ENCODE peak calls at places on chromosomes 2 and 18, in nine cellular contexts. Q is T-cell, F is heart left ventricle, T is AML-193, J is AG08395, H is neural crest cell, V is EL, O is nephron progenitor cell, Y is activated T-cell treated with anti-CD3 and anti-CD28 coated beads for 24 hours. A is an unnamed sample.

GRCh38 chr18:62933261-62933887 is 218.0 kb downstream of the PHLPP1 start:
- DNase-seq in Q (no peak), F (no peak), T (no peak), J (no peak), H (no peak), V (no peak), O (no peak), Y (no peak), A (no peak)

GRCh38 chr18:11518788-11519685 is 90.4 kb upstream of the SLC35G4 start:
- DNase-seq in Q (peak), F (no peak), T (peak), J (peak), H (peak), V (peak), O (peak), Y (peak), A (peak)

GRCh38 chr2:32851777-32852439 is 94.8 kb upstream of the LTBP1 start:
- DNase-seq in Q (no peak), F (no peak), T (no peak), J (no peak), H (no peak), V (no peak), O (no peak), Y (no peak), A (no peak)

GRCh38 chr2:9799011-9799596 is 44.2 kb upstream of the TAF1B start:
- DNase-seq in Q (no peak), F (no peak), T (no peak), J (no peak), H (no peak), V (no peak), O (no peak), Y (no peak), A (no peak)

GRCh38 chr2:104049433-104049832 is 804.5 kb upstream of the POU3F3 start:
- DNase-seq in Q (no peak), F (no peak), T (no peak), J (no peak), H (no peak), V (no peak), O (no peak), Y (no peak), A (no peak)

GRCh38 chr2:105739408-105739807 is 5.3 kb upstream of the NCK2 start:
- DNase-seq in Q (no peak), F (no peak), T (no peak), J (no peak), H (no peak), V (peak), O (no peak), Y (no peak), A (no peak)

GRCh38 chr2:12856934-12857660 is 140.4 kb downstream of the TRIB2 start:
- DNase-seq in Q (peak), F (no peak), T (peak), J (peak), H (no peak), V (peak), O (no peak), Y (no peak), A (no peak)

GRCh38 chr2:216696751-216697560 is 1.6 kb upstream of the IGFBP5 start:
- DNase-seq in Q (no peak), F (no peak), T (peak), J (peak), H (no peak), V (peak), O (no peak), Y (no peak), A (no peak)

GRCh38 chr2:64052468-64053241 is 33.4 kb upstream of the VPS54 start:
- DNase-seq in Q (no peak), F (peak), T (peak), J (no peak), H (no peak), V (no peak), O (no peak), Y (no peak), A (no peak)

GRCh38 chr2:168596881-168597280 is 140.8 kb downstream of the CERS6 start:
- DNase-seq in Q (no peak), F (no peak), T (no peak), J (no peak), H (no peak), V (no peak), O (no peak), Y (no peak), A (no peak)

GRCh38 chr2:287471-287885 is 413 bp downstream of the ALKAL2 start:
- DNase-seq in Q (no peak), F (no peak), T (no peak), J (peak), H (no peak), V (no peak), O (peak), Y (no peak), A (no peak)

GRCh38 chr2:239589855-239590254 is 189.0 kb upstream of the HDAC4 start:
- DNase-seq in Q (no peak), F (no peak), T (no peak), J (no peak), H (no peak), V (no peak), O (no peak), Y (no peak), A (no peak)

GRCh38 chr18:7334973-7335568 is 104.2 kb downstream of the LRRC30 start:
- DNase-seq in Q (no peak), F (no peak), T (no peak), J (no peak), H (no peak), V (no peak), O (no peak), Y (no peak), A (no peak)

GRCh38 chr18:45589559-45590041 is 25.7 kb upstream of the SLC14A2 start:
- DNase-seq in Q (no peak), F (peak), T (no peak), J (peak), H (no peak), V (peak), O (peak), Y (no peak), A (no peak)

GRCh38 chr2:106997204-106997603 is 111.2 kb upstream of the ST6GAL2 start:
- DNase-seq in Q (no peak), F (no peak), T (no peak), J (no peak), H (no peak), V (no peak), O (no peak), Y (no peak), A (no peak)

GRCh38 chr2:173175222-173175621 is 99.6 kb downstream of the MAP3K20 start:
- DNase-seq in Q (no peak), F (no peak), T (no peak), J (no peak), H (no peak), V (no peak), O (no peak), Y (no peak), A (no peak)

GRCh38 chr2:42369551-42370229 is 8.7 kb upstream of the COX7A2L start:
- DNase-seq in Q (no peak), F (no peak), T (no peak), J (no peak), H (no peak), V (no peak), O (peak), Y (no peak), A (no peak)

GRCh38 chr2:58042486-58042970 is 4.1 kb upstream of the VRK2 start:
- DNase-seq in Q (no peak), F (no peak), T (no peak), J (peak), H (no peak), V (peak), O (no peak), Y (peak), A (no peak)

GRCh38 chr2:8546319-8547283 is 135.3 kb upstream of the ID2 start:
- DNase-seq in Q (no peak), F (no peak), T (peak), J (no peak), H (no peak), V (no peak), O (no peak), Y (no peak), A (no peak)

GRCh38 chr2:96957299-96957698 is 29.1 kb downstream of the FAM178B start:
- DNase-seq in Q (no peak), F (no peak), T (no peak), J (no peak), H (no peak), V (no peak), O (peak), Y (no peak), A (no peak)

GRCh38 chr2:190468814-190469569 is 60.8 kb downstream of the MFSD6 start:
- DNase-seq in Q (no peak), F (peak), T (peak), J (peak), H (no peak), V (peak), O (no peak), Y (no peak), A (no peak)